ENCODE peak calls at places on chromosomes 4 and X, in five cellular contexts. One of them, this sample, is unnamed.

GRCh38 chr4:182231503-182231902 is 11.7 kb upstream of the TENM3 start:
- DNase-seq in fibroblast of mammary gland: no peak
- DNase-seq in heart right ventricle: no peak
- DNase-seq in HL-60: no peak
- DNase-seq in A549: no peak
- DNase-seq in this sample: no peak

GRCh38 chrX:1502241-1502640 is 34.7 kb downstream of the P2RY8 start:
- DNase-seq in HL-60: no peak
- DNase-seq in fibroblast of mammary gland: no peak
- DNase-seq in A549: no peak
- DNase-seq in heart right ventricle: no peak
- DNase-seq in this sample: no peak

GRCh38 chrX:48854898-48855297 is 19.5 kb upstream of the PCSK1N start:
- DNase-seq in HL-60: no peak
- DNase-seq in fibroblast of mammary gland: no peak
- DNase-seq in A549: no peak
- DNase-seq in heart right ventricle: no peak
- DNase-seq in this sample: no peak

GRCh38 chrX:8245411-8245810 is 74.3 kb upstream of the VCX2 start:
- DNase-seq in fibroblast of mammary gland: peak; percentile 0
- DNase-seq in HL-60: no peak
- DNase-seq in A549: no peak
- DNase-seq in heart right ventricle: no peak
- DNase-seq in this sample: no peak

GRCh38 chr4:133996431-133997121 is 205.0 kb downstream of the PABPC4L start:
- DNase-seq in fibroblast of mammary gland: no peak
- DNase-seq in A549: no peak
- DNase-seq in HL-60: no peak
- DNase-seq in heart right ventricle: no peak
- DNase-seq in this sample: no peak

GRCh38 chr4:107599841-107600240 is 120.2 kb downstream of the PAPSS1 start:
- DNase-seq in HL-60: no peak
- DNase-seq in A549: no peak
- DNase-seq in fibroblast of mammary gland: no peak
- DNase-seq in heart right ventricle: no peak
- DNase-seq in this sample: no peak

GRCh38 chr4:98908703-98909262 is 20.1 kb downstream of the EIF4E start:
- DNase-seq in heart right ventricle: no peak
- DNase-seq in fibroblast of mammary gland: no peak
- DNase-seq in HL-60: no peak
- DNase-seq in A549: no peak
- DNase-seq in this sample: no peak

GRCh38 chr4:152257601-152258066 is 278.3 kb downstream of the FBXW7 start:
- DNase-seq in fibroblast of mammary gland: no peak
- DNase-seq in heart right ventricle: no peak
- DNase-seq in A549: no peak
- DNase-seq in HL-60: no peak
- DNase-seq in this sample: no peak

GRCh38 chr4:75821966-75822365 is 80.3 kb downstream of the PPEF2 start:
- DNase-seq in HL-60: no peak
- DNase-seq in A549: no peak
- DNase-seq in fibroblast of mammary gland: no peak
- DNase-seq in heart right ventricle: no peak
- DNase-seq in this sample: no peak

GRCh38 chr4:75004755-75005668 is 72.1 kb downstream of the PARM1 start:
- DNase-seq in A549: no peak
- DNase-seq in heart right ventricle: peak; percentile 16
- DNase-seq in fibroblast of mammary gland: no peak
- DNase-seq in HL-60: no peak
- DNase-seq in this sample: no peak

GRCh38 chr4:184514121-184514988 is 40.0 kb upstream of the IRF2 start:
- DNase-seq in heart right ventricle: peak; percentile 33
- DNase-seq in HL-60: peak; percentile 63
- DNase-seq in fibroblast of mammary gland: peak; percentile 92
- DNase-seq in A549: peak; percentile 25
- DNase-seq in this sample: peak; percentile 62

GRCh38 chr4:141570290-141570689 is 66.1 kb upstream of the IL15 start:
- DNase-seq in HL-60: no peak
- DNase-seq in fibroblast of mammary gland: no peak
- DNase-seq in A549: no peak
- DNase-seq in heart right ventricle: no peak
- DNase-seq in this sample: no peak

GRCh38 chrX:145654486-145654885 is 163.1 kb upstream of the SLITRK2 start:
- DNase-seq in fibroblast of mammary gland: no peak
- DNase-seq in HL-60: no peak
- DNase-seq in A549: no peak
- DNase-seq in heart right ventricle: no peak
- DNase-seq in this sample: no peak

GRCh38 chrX:152573866-152574265 is 63.8 kb upstream of the GABRQ start:
- DNase-seq in A549: no peak
- DNase-seq in heart right ventricle: no peak
- DNase-seq in HL-60: no peak
- DNase-seq in fibroblast of mammary gland: no peak
- DNase-seq in this sample: no peak

GRCh38 chr4:7306021-7306420 is 113.7 kb downstream of the SORCS2 start:
- DNase-seq in heart right ventricle: no peak
- DNase-seq in fibroblast of mammary gland: no peak
- DNase-seq in A549: no peak
- DNase-seq in HL-60: no peak
- DNase-seq in this sample: no peak

GRCh38 chrX:56947695-56948094 is 47.6 kb downstream of the SPIN3 start:
- DNase-seq in fibroblast of mammary gland: peak; percentile 11
- DNase-seq in A549: no peak
- DNase-seq in heart right ventricle: no peak
- DNase-seq in HL-60: no peak
- DNase-seq in this sample: no peak

GRCh38 chr4:173448557-173448918 is 49.6 kb upstream of the SCRG1 start:
- DNase-seq in fibroblast of mammary gland: peak; percentile 81
- DNase-seq in HL-60: no peak
- DNase-seq in heart right ventricle: no peak
- DNase-seq in A549: no peak
- DNase-seq in this sample: peak; percentile 50

GRCh38 chr4:165537028-165537648 is 158.3 kb downstream of the CPE start:
- DNase-seq in A549: peak; percentile 13
- DNase-seq in HL-60: peak; percentile 6
- DNase-seq in fibroblast of mammary gland: peak; percentile 66
- DNase-seq in heart right ventricle: peak; percentile 6
- DNase-seq in this sample: peak; percentile 49

GRCh38 chr4:159153669-159154068 is 50.8 kb downstream of the RAPGEF2 start:
- DNase-seq in heart right ventricle: no peak
- DNase-seq in fibroblast of mammary gland: no peak
- DNase-seq in A549: no peak
- DNase-seq in HL-60: no peak
- DNase-seq in this sample: no peak

GRCh38 chrX:19673334-19674040 is 158.2 kb upstream of the MAP3K15 start:
- DNase-seq in HL-60: no peak
- DNase-seq in fibroblast of mammary gland: peak; percentile 95
- DNase-seq in A549: peak; percentile 69
- DNase-seq in heart right ventricle: peak; percentile 64
- DNase-seq in this sample: peak; percentile 92

GRCh38 chr4:78552398-78553396 is 1.1 kb downstream of the ANXA3 start:
- DNase-seq in A549: peak; percentile 46
- DNase-seq in heart right ventricle: no peak
- DNase-seq in fibroblast of mammary gland: no peak
- DNase-seq in HL-60: peak; percentile 13
- DNase-seq in this sample: no peak

GRCh38 chrX:107753186-107753585 is 22.4 kb downstream of the TSC22D3 start:
- DNase-seq in heart right ventricle: no peak
- DNase-seq in HL-60: no peak
- DNase-seq in fibroblast of mammary gland: peak; percentile 18
- DNase-seq in A549: no peak
- DNase-seq in this sample: no peak

GRCh38 chr4:8848507-8849265 is 23.0 kb downstream of the HMX1 start:
- DNase-seq in fibroblast of mammary gland: no peak
- DNase-seq in HL-60: no peak
- DNase-seq in A549: no peak
- DNase-seq in heart right ventricle: no peak
- DNase-seq in this sample: no peak

GRCh38 chr4:92872604-92873003 is 568.8 kb downstream of the GRID2 start:
- DNase-seq in A549: no peak
- DNase-seq in HL-60: no peak
- DNase-seq in fibroblast of mammary gland: no peak
- DNase-seq in heart right ventricle: no peak
- DNase-seq in this sample: no peak

GRCh38 chrX:29903365-29903764 is 312.0 kb upstream of the MAGEB2 start:
- DNase-seq in A549: no peak
- DNase-seq in heart right ventricle: no peak
- DNase-seq in fibroblast of mammary gland: peak; percentile 6
- DNase-seq in HL-60: no peak
- DNase-seq in this sample: peak; percentile 2
- TF ChIP-seq CTCF in A549: peak; percentile 39
- TF ChIP-seq CTCF in heart right ventricle: no peak
- TF ChIP-seq CTCF in fibroblast of mammary gland: peak; percentile 42
- TF ChIP-seq CTCF in HL-60: no peak
- TF ChIP-seq CTCF in this sample: peak; percentile 36

DNA sequence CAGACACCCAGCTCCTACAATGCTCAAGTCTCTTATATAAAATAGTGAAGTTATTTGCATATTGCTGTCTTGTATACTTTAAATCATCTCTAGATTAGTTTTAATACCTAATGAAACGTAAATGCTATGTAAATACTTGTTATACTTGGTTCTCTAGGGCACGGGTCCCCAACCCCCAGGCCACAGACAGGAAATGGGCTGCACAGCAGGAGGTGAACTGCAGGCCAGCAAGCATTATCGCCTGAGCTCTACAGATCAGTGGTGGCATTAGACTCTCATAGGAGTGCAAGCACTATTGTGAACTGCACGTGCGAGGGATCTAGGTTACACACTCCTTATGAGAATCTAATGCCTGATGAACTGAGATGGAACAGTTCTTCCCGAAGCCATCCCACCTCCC is 395.9 kb upstream of the EMCN start:
- DNase-seq in heart right ventricle: no peak
- DNase-seq in HL-60: no peak
- DNase-seq in A549: no peak
- DNase-seq in fibroblast of mammary gland: no peak
- DNase-seq in this sample: no peak
- H3K4me3 ChIP-seq in heart right ventricle: no peak overlapping the region
- H3K4me3 ChIP-seq in HL-60: no peak overlapping the region
- H3K4me3 ChIP-seq in A549: no peak overlapping the region
- H3K4me3 ChIP-seq in fibroblast of mammary gland: no peak overlapping the region
- H3K4me3 ChIP-seq in this sample: no peak overlapping the region

GRCh38 chr4:156377036-156377700 is 423.5 kb upstream of the CTSO start:
- DNase-seq in A549: no peak
- DNase-seq in fibroblast of mammary gland: peak; percentile 21
- DNase-seq in HL-60: no peak
- DNase-seq in heart right ventricle: no peak
- DNase-seq in this sample: peak; percentile 71

GRCh38 chr4:156374894-156375293 is 421.2 kb upstream of the CTSO start:
- DNase-seq in fibroblast of mammary gland: no peak
- DNase-seq in A549: no peak
- DNase-seq in heart right ventricle: no peak
- DNase-seq in HL-60: no peak
- DNase-seq in this sample: no peak

GRCh38 chr4:156374069-156374468 is 420.4 kb upstream of the CTSO start:
- DNase-seq in A549: no peak
- DNase-seq in HL-60: no peak
- DNase-seq in fibroblast of mammary gland: no peak
- DNase-seq in heart right ventricle: no peak
- DNase-seq in this sample: no peak

DNA sequence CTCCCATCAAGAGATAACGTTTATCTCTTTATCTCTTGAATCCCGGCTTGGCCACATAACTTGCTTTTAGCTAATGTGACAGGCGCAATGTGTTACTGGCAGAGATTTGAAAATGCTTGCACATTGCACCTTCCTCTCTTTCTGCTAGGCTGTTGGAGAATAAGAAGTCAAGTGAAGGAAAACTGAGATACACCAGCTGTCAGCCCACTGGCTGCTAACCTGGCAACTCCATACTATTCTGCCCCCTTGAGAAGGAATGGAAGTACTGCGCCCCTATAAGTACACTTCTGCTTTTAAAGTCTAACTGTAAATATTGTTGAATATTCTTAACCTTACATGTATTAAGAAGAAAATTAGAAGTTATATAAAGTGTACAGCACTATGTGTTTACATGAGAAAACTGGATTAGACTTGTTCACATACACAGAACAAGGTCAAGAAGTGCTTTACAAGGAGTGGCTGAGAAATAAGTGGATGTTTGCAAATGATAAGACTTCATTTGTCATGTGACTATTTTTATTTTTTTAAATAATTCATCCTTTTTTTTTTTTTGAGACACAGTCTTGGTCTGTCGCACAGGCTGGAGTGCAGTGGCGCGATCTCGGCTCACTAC is 424.5 kb upstream of the CTSO start:
- DNase-seq in heart right ventricle: peak; percentile 15
- DNase-seq in HL-60: no peak
- DNase-seq in fibroblast of mammary gland: peak; percentile 59
- DNase-seq in A549: no peak
- DNase-seq in this sample: no peak
- TF ChIP-seq CTCF in heart right ventricle: peak; percentile 43
- TF ChIP-seq CTCF in HL-60: peak; percentile 6
- TF ChIP-seq CTCF in fibroblast of mammary gland: peak; percentile 62
- TF ChIP-seq CTCF in A549: peak; percentile 11
- TF ChIP-seq CTCF in this sample: no peak

GRCh38 chr4:155426953-155427352 is 50.2 kb upstream of the MAP9 start:
- DNase-seq in HL-60: no peak
- DNase-seq in fibroblast of mammary gland: no peak
- DNase-seq in heart right ventricle: no peak
- DNase-seq in A549: no peak
- DNase-seq in this sample: no peak
- H3K4me3 ChIP-seq in HL-60: no peak overlapping the region
- H3K4me3 ChIP-seq in fibroblast of mammary gland: no peak overlapping the region
- H3K4me3 ChIP-seq in heart right ventricle: no peak overlapping the region
- H3K4me3 ChIP-seq in A549: no peak overlapping the region
- H3K4me3 ChIP-seq in this sample: no peak overlapping the region

GRCh38 chrX:24693453-24694202 is at the start of gene POLA1:
- DNase-seq in fibroblast of mammary gland: peak; percentile 94
- DNase-seq in heart right ventricle: peak; percentile 95
- DNase-seq in A549: peak; percentile 84
- DNase-seq in HL-60: peak; percentile 84
- DNase-seq in this sample: peak; percentile 89
- TF ChIP-seq CTCF in fibroblast of mammary gland: peak; percentile 27
- TF ChIP-seq CTCF in heart right ventricle: peak; percentile 14
- TF ChIP-seq CTCF in A549: peak; percentile 23
- TF ChIP-seq CTCF in HL-60: no peak
- TF ChIP-seq CTCF in this sample: no peak

GRCh38 chrX:130086414-130087207 is 23.7 kb downstream of the ELF4 start:
- DNase-seq in HL-60: peak; percentile 79
- DNase-seq in A549: no peak
- DNase-seq in heart right ventricle: no peak
- DNase-seq in fibroblast of mammary gland: no peak
- DNase-seq in this sample: no peak
- H3K4me3 ChIP-seq in HL-60: peak overlapping the region; percentile 27
- H3K4me3 ChIP-seq in A549: no peak overlapping the region
- H3K4me3 ChIP-seq in heart right ventricle: no peak overlapping the region
- H3K4me3 ChIP-seq in fibroblast of mammary gland: no peak overlapping the region
- H3K4me3 ChIP-seq in this sample: no peak overlapping the region

DNA sequence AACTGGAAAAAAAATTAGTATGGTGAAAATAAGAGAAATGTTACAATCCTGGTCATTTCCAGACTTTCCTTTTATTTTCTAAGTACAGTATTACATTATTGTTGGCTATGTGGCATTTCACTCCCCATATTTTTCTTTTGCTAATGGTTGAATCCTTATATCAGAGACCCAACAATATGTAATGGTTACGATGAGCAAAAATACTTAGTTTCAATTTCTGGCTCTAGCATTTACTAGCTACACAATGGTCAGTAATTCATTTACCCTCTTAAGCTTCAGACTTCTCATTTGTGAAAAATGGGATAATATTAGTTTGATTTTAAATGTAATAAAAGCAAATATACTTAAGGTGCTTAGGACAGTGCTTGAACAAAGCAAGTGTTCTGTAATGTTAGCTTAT is 942.9 kb upstream of the PABPC4L start:
- DNase-seq in heart right ventricle: no peak
- DNase-seq in A549: no peak
- DNase-seq in fibroblast of mammary gland: no peak
- DNase-seq in HL-60: no peak
- DNase-seq in this sample: no peak
- TF ChIP-seq CTCF in heart right ventricle: no peak
- TF ChIP-seq CTCF in A549: no peak
- TF ChIP-seq CTCF in fibroblast of mammary gland: no peak
- TF ChIP-seq CTCF in HL-60: no peak
- TF ChIP-seq CTCF in this sample: no peak